ENCODE peak calls at places on chromosome 3, in six cellular contexts. A is kidney, Z is suprapubic skin, H is hepatocyte, P is HepG2, J is GM12878. O is an unnamed sample.

GRCh38 chr3:159892171-159892791 is 96.4 kb upstream of the IL12A start:
- DNase-seq in H (no peak), Z (no peak), J (no peak), A (no peak), P (no peak), O (peak; percentile 63)

GRCh38 chr3:105274958-105275357 is 91.8 kb upstream of the ALCAM start:
- DNase-seq in P (no peak), H (no peak), Z (no peak), A (no peak), J (no peak), O (no peak)

GRCh38 chr3:179376474-179376873 is 29.0 kb downstream of the MFN1 start:
- DNase-seq in H (no peak), J (no peak), Z (no peak), A (no peak), P (no peak), O (no peak)

GRCh38 chr3:117628896-117629295 is 919.3 kb downstream of the TUSC7 start:
- DNase-seq in J (no peak), Z (no peak), A (no peak), P (no peak), H (peak; percentile 67), O (peak; percentile 45)

GRCh38 chr3:156291269-156292123 is 171.1 kb downstream of the KCNAB1 start:
- DNase-seq in P (no peak), J (no peak), H (peak; percentile 28), A (peak; percentile 69), Z (no peak), O (peak; percentile 64)

GRCh38 chr3:194282436-194283122 is 68.5 kb downstream of the CPN2 start:
- DNase-seq in P (no peak), Z (peak; percentile 55), A (no peak), J (no peak), H (no peak), O (peak; percentile 55)

GRCh38 chr3:78050276-78051080 is 1010.6 kb downstream of the ROBO2 start:
- DNase-seq in Z (no peak), J (no peak), H (no peak), P (no peak), A (no peak), O (no peak)

GRCh38 chr3:187736418-187736871 is 8.8 kb downstream of the BCL6 start:
- DNase-seq in P (no peak), J (no peak), A (no peak), Z (no peak), H (no peak), O (no peak)

GRCh38 chr3:14862303-14862660 is 43.5 kb downstream of the FGD5 start:
- DNase-seq in A (no peak), P (no peak), Z (no peak), J (no peak), H (no peak), O (no peak)

GRCh38 chr3:84538597-84538996 is 420.2 kb upstream of the CADM2 start:
- DNase-seq in P (no peak), Z (no peak), J (no peak), H (no peak), A (no peak), O (no peak)

GRCh38 chr3:149459491-149460057 is 14.9 kb upstream of the TM4SF4 start:
- DNase-seq in H (no peak), P (no peak), J (no peak), Z (no peak), A (no peak), O (no peak)

GRCh38 chr3:112894258-112894657 is 47.6 kb upstream of the CD200R1L start:
- DNase-seq in H (no peak), J (no peak), Z (no peak), P (no peak), A (no peak), O (no peak)

GRCh38 chr3:157089455-157090221 is 70.3 kb downstream of the CCNL1 start:
- DNase-seq in J (peak; percentile 69), Z (no peak), A (no peak), H (peak; percentile 72), P (no peak), O (no peak)

GRCh38 chr3:180183346-180183745 is 146.6 kb upstream of the PEX5L start:
- DNase-seq in A (no peak), J (no peak), P (no peak), H (no peak), Z (no peak), O (no peak)

GRCh38 chr3:106611841-106612240 is 743.0 kb upstream of the CBLB start:
- DNase-seq in H (no peak), P (no peak), A (no peak), J (no peak), Z (no peak), O (no peak)

GRCh38 chr3:106610362-106610997 is 741.7 kb upstream of the CBLB start:
- DNase-seq in H (peak; percentile 7), P (no peak), Z (no peak), J (no peak), A (no peak), O (no peak)

GRCh38 chr3:106611123-106611522 is 742.3 kb upstream of the CBLB start:
- DNase-seq in J (no peak), A (no peak), H (no peak), Z (no peak), P (no peak), O (no peak)

DNA sequence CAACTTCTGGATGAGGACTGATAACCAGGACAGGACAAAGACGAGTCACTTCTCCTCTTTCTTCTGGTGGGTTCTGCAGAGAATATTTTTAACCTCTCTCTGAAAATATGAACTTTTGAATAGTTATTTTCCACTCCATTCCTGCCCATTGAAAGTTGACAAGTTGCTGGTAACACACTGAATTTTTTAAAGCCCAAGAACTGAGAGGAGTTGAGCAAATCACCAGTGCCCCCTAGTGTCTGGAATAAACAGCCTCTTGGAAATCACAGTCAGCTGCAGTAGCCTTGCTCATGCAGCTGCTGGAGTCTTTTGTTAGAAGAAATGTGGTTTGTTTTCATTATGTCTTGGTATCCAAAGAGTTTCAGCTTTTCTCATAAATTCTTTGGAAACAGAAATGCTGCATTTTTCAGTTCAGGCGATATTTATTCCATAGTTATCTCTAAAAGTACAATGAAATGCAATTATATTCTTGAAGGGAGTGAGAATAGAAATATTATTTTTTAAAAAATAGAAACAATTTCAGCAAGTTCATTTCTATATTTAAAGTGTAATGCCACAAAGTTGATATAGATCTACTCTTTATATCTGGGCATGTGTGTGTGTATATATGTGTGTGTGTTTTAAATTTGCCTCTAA is 741.0 kb upstream of the CBLB start:
- DNase-seq in P (peak; percentile 41), A (no peak), H (peak; percentile 88), J (peak; percentile 77), Z (no peak), O (peak; percentile 70)
- TF ChIP-seq CTCF in P (peak; percentile 78), A (peak; percentile 72), H (peak; percentile 96), J (peak; percentile 83), Z (peak; percentile 77), O (peak; percentile 96)

GRCh38 chr3:129007792-129008191 is 6.7 kb downstream of the EFCC1 start:
- DNase-seq in A (no peak), P (no peak), Z (no peak), H (no peak), J (no peak), O (no peak)

GRCh38 chr3:129009266-129009665 is 8.2 kb downstream of the EFCC1 start:
- DNase-seq in A (no peak), P (no peak), H (no peak), J (no peak), Z (no peak), O (no peak)

GRCh38 chr3:129013491-129013891 is 12.4 kb downstream of the EFCC1 start:
- DNase-seq in A (peak; percentile 48), Z (no peak), H (no peak), P (no peak), J (no peak), O (no peak)

GRCh38 chr3:129006864-129007263 is 5.8 kb downstream of the EFCC1 start:
- DNase-seq in J (no peak), Z (no peak), A (no peak), P (no peak), H (no peak), O (no peak)

GRCh38 chr3:129010316-129010956 is 9.3 kb downstream of the EFCC1 start:
- DNase-seq in J (no peak), P (no peak), Z (no peak), H (no peak), A (peak; percentile 51), O (no peak)
- H3K4me1 ChIP-seq in J (no peaks in the 10 kb centered on the region), P (peaks cover 26% of the 10 kb centered on the region), Z (peaks cover 7% of the 10 kb centered on the region), H (peaks cover 13% of the 10 kb centered on the region), A (peaks cover 4% of the 10 kb centered on the region), O (no peaks in the 10 kb centered on the region)

DNA sequence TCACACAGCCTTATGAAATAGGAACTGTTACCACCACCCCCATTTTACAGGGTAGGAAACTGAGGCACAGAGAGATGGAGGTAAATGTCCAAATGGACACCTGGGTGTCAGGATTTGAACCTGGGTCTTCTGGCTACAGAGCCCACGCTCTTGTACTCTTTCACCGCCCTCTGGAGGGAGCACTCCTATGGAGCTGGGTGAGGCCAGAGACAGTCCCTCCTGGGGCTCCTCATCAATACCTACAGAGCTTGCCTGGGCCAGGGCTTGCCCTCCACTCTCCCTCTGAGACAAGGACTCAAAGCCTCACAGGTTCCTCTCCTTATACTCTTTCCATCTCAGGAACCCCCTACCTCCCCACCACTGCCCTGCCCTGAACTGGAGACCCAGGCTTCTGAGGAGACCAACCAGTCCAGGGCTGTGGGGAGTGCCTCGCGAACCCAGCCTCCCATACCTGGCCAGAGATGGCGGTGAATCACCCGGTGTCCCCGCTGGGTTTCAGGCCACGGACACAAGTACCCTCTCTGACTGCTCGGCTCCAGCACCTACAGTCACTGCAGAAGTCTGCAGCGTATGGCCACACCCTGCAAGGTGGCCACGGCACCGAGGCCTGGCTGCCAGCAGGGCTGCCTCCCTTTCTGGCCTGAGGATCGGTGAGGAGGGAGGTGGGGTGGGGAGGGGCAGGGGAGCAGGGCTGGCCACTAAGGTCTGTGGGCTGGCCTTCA is 22.1 kb upstream of the ATP2B2 start:
- DNase-seq in P (no peak), A (no peak), J (no peak), Z (peak; percentile 61), H (no peak), O (no peak)
- TF ChIP-seq CTCF in P (no peak), A (no peak), J (no peak), Z (no peak), H (no peak), O (no peak)

GRCh38 chr3:9225268-9225667 is 24.2 kb downstream of the SRGAP3 start:
- DNase-seq in Z (no peak), J (no peak), A (no peak), P (no peak), H (no peak), O (no peak)
- H3K4me1 ChIP-seq in Z (peaks cover 12% of the 10 kb centered on the region), J (peaks cover 19% of the 10 kb centered on the region), A (no peaks in the 10 kb centered on the region), P (no peaks in the 10 kb centered on the region), H (peaks cover 9% of the 10 kb centered on the region), O (no peaks in the 10 kb centered on the region)

DNA sequence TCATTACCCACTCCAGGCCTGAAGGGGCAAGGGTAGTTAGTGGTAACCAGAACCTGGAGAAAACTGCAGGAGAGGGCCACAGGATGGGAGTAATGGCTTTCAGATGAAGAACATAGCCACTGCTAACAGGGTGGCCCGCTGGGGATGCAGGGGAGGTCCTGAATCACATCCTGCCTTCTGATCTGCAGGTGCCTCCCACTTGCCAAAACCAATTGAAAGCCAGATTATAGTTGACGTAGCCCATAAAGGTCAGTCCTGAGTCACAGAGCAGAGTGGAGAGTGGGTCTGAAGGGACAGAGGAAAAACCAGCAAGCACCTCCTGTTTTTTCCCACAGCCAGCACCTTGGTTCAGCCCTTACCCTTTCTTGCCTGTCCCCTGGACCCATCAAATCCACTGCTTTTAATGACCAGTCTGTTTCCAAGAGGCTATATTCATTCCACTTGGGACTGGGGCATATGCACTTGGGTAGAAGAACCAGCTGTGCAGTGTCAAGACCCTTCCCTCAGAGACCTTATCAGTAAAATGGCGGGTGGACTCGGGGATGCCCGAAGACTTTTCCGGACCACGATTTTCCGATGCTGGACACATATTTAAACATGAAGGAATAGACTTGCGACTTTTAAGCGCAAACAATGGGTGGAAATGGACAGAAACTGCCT is 605 bp upstream of the SLC35G2 start:
- DNase-seq in J (no peak), P (peak; percentile 77), A (no peak), Z (no peak), H (no peak), O (peak; percentile 81)
- TF ChIP-seq CTCF in J (no peak), P (peak; percentile 41), A (no peak), Z (no peak), H (no peak), O (peak; percentile 37)

O was measured in BE2C.